ENCODE peak calls at places on chromosomes 5 and 9, in five cellular contexts. M, D, C, V and X are unnamed samples.

GRCh38 chr5:35771321-35771720 is 85.4 kb upstream of the IL7R start:
- DNase-seq in M (no peak), D (no peak), C (no peak), V (no peak), X (no peak)

GRCh38 chr5:134093351-134093750 is 21.1 kb upstream of the TCF7 start:
- DNase-seq in M (no peak), D (no peak), C (no peak), V (no peak), X (no peak)

GRCh38 chr5:45696206-45696836 is at the start of gene HCN1:
- DNase-seq in M (peak; percentile 16), D (peak; percentile 9), C (peak; percentile 89), V (no peak), X (peak; percentile 43)

GRCh38 chr9:97840521-97840920 is 12.5 kb upstream of the FOXE1 start:
- DNase-seq in M (no peak), D (no peak), C (no peak), V (no peak), X (no peak)

GRCh38 chr5:98769256-98770157 is 4.0 kb upstream of the RGMB start:
- DNase-seq in M (no peak), D (no peak), C (peak; percentile 49), V (peak; percentile 31), X (peak; percentile 57)

GRCh38 chr5:40985501-40985900 is 76.2 kb downstream of the C7 start:
- DNase-seq in M (no peak), D (no peak), C (no peak), V (no peak), X (no peak)

GRCh38 chr9:137314561-137315560 is 12.8 kb upstream of the NRARP start:
- DNase-seq in M (no peak), D (no peak), C (peak; percentile 53), V (no peak), X (peak; percentile 42)

GRCh38 chr5:139908749-139909148 is 113.1 kb downstream of the PSD2 start:
- DNase-seq in M (no peak), D (no peak), C (peak; percentile 68), V (no peak), X (no peak)

GRCh38 chr5:27472875-27473274 is 434.5 kb upstream of the CDH9 start:
- DNase-seq in M (no peak), D (no peak), C (no peak), V (no peak), X (no peak)

GRCh38 chr5:1983919-1984695 is 101.4 kb upstream of the IRX4 start:
- DNase-seq in M (no peak), D (no peak), C (no peak), V (no peak), X (no peak)

GRCh38 chr5:154465169-154465568 is 12.9 kb downstream of the HAND1 start:
- DNase-seq in M (no peak), D (no peak), C (no peak), V (no peak), X (no peak)

GRCh38 chr5:127595484-127596368 is 53.2 kb upstream of the CTXN3 start:
- DNase-seq in M (no peak), D (no peak), C (no peak), V (no peak), X (no peak)

GRCh38 chr5:140182075-140182709 is 7.2 kb downstream of the CYSTM1 start:
- DNase-seq in M (no peak), D (no peak), C (no peak), V (no peak), X (no peak)

GRCh38 chr5:61878471-61878870 is 427.5 kb upstream of the KIF2A start:
- DNase-seq in M (no peak), D (no peak), C (no peak), V (no peak), X (no peak)

GRCh38 chr5:147661576-147661975 is 121.0 kb downstream of the JAKMIP2 start:
- DNase-seq in M (no peak), D (no peak), C (no peak), V (no peak), X (no peak)

GRCh38 chr9:127915325-127915752 is 1.5 kb downstream of the ST6GALNAC4 start:
- DNase-seq in M (peak; percentile 27), D (no peak), C (peak; percentile 64), V (no peak), X (no peak)

GRCh38 chr5:54514841-54515432 is 2.6 kb upstream of the SNX18 start:
- DNase-seq in M (no peak), D (peak; percentile 65), C (no peak), V (no peak), X (no peak)

GRCh38 chr5:96977228-96977627 is 41.3 kb downstream of the LNPEP start:
- DNase-seq in M (no peak), D (no peak), C (no peak), V (no peak), X (no peak)

GRCh38 chr5:142544946-142545652 is 140.8 kb downstream of the FGF1 start:
- DNase-seq in M (no peak), D (no peak), C (no peak), V (no peak), X (no peak)

GRCh38 chr5:54226215-54226614 is 84.2 kb downstream of the ARL15 start:
- DNase-seq in M (no peak), D (no peak), C (no peak), V (no peak), X (no peak)

GRCh38 chr5:77990020-77990419 is 213.9 kb upstream of the TBCA start:
- DNase-seq in M (no peak), D (no peak), C (no peak), V (no peak), X (no peak)

GRCh38 chr9:23717505-23717904 is 108.5 kb downstream of the ELAVL2 start:
- DNase-seq in M (no peak), D (no peak), C (no peak), V (no peak), X (no peak)

GRCh38 chr9:101453776-101454570 is 18.4 kb upstream of the ALDOB start:
- DNase-seq in M (no peak), D (no peak), C (no peak), V (no peak), X (no peak)

GRCh38 chr9:126327750-126328120 is 1.1 kb downstream of the MVB12B start:
- DNase-seq in M (no peak), D (no peak), C (no peak), V (no peak), X (no peak)

GRCh38 chr5:168153263-168153930 is 138.0 kb upstream of the WWC1 start:
- DNase-seq in M (no peak), D (no peak), C (no peak), V (no peak), X (no peak)

GRCh38 chr9:75866273-75866871 is 24.1 kb upstream of the PCSK5 start:
- DNase-seq in M (peak; percentile 65), D (no peak), C (no peak), V (peak; percentile 50), X (peak; percentile 34)

GRCh38 chr5:135210286-135211055 is 176.4 kb upstream of the PITX1 start:
- DNase-seq in M (no peak), D (no peak), C (no peak), V (no peak), X (no peak)

GRCh38 chr5:76303917-76304316 is 99.2 kb upstream of the IQGAP2 start:
- DNase-seq in M (peak; percentile 85), D (peak; percentile 84), C (no peak), V (peak; percentile 24), X (peak; percentile 43)

GRCh38 chr5:83281658-83282057 is 189.9 kb upstream of the VCAN start:
- DNase-seq in M (no peak), D (peak; percentile 67), C (no peak), V (no peak), X (no peak)

GRCh38 chr5:59212596-59212995 is 629.7 kb downstream of the RAB3C start:
- DNase-seq in M (no peak), D (no peak), C (no peak), V (no peak), X (no peak)

GRCh38 chr9:18422296-18423036 is 51.5 kb upstream of the ADAMTSL1 start:
- DNase-seq in M (no peak), D (peak; percentile 25), C (no peak), V (no peak), X (no peak)

GRCh38 chr9:27094640-27095039 is 14.4 kb upstream of the TEK start:
- DNase-seq in M (no peak), D (peak; percentile 39), C (no peak), V (no peak), X (no peak)

GRCh38 chr5:94228791-94229190 is 389.6 kb downstream of the KIAA0825 start:
- DNase-seq in M (no peak), D (no peak), C (no peak), V (no peak), X (no peak)

GRCh38 chr9:133708770-133709611 is 29.2 kb downstream of the SARDH start:
- DNase-seq in M (no peak), D (peak; percentile 28), C (peak; percentile 50), V (peak; percentile 75), X (peak; percentile 73)

GRCh38 chr5:24789631-24790354 is 145.0 kb upstream of the CDH10 start:
- DNase-seq in M (no peak), D (no peak), C (no peak), V (no peak), X (no peak)

DNA sequence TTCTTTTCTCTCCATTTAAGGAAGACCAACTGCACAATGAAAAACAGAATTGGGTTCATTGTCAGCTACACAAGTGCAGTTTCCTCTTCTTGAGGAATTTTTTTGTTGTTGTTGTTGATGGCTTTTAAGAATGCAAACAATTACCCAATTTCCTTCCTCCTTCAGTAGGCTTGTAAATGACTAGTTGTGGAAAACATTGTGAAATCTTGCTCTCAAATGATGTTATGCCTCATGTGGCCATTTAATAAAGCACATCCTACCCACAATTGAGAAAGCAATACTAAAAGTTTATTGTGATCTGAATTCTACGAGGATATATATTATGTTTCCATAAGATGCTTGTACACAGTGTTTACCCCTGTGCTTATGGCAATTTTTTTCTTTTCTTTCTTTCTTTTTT is 171.6 kb downstream of the FAM174A start:
- DNase-seq in M (peak; percentile 12), D (no peak), C (no peak), V (no peak), X (no peak)
- TF ChIP-seq CTCF in M (peak; percentile 31), D (peak; percentile 23), C (peak; percentile 28), V (peak; percentile 40), X (no peak)

GRCh38 chr5:89729623-89730390 is 679.7 kb downstream of the CETN3 start:
- DNase-seq in M (peak; percentile 39), D (no peak), C (no peak), V (no peak), X (no peak)
- TF ChIP-seq CTCF in M (peak; percentile 62), D (peak; percentile 32), C (peak; percentile 38), V (no peak), X (peak; percentile 6)

DNA sequence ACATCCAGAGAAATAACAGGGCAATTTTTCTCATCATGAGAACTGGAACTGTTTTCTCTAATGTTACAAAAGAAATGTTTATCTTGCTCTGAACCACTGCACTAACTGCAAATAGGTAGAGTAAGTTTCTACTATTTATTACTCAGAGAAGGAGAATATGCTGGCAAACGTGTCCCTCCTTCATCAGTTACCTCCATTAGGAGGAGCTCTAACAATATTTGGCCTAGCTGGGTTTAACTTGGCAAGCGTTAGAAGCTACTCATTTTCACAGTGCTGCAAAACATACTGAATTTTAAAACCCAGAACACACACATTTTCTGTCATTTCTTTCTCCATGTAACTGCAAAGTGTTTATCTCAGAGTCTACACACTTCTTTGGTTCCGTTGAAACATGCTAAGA is 101.0 kb upstream of the GABRG2 start:
- DNase-seq in M (peak; percentile 14), D (no peak), C (no peak), V (no peak), X (no peak)
- TF ChIP-seq CTCF in M (peak; percentile 37), D (peak; percentile 33), C (no peak), V (no peak), X (no peak)

DNA sequence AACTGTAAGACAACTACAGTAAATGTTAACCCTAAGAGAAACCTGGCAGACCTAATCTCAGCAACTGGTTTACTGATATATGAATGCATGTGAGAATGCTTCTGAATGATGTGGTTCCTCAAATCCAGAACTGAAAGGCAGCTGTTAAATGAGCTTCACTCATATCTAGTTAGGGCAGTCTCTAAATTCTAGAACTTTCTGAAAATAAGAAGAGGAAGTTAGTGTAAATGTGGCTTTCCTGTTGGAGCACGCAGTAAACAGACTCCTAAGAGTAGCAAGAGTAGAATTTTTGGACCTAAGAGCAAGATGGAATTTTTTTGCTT is 117.9 kb upstream of the KCNN2 start:
- DNase-seq in M (peak; percentile 19), D (no peak), C (no peak), V (no peak), X (no peak)
- TF ChIP-seq CTCF in M (no peak), D (no peak), C (no peak), V (no peak), X (no peak)